ENCODE peak calls at places on chromosome X, in five cellular contexts. F is astrocyte of the spinal cord; M is glutamatergic neuron; K is kidney epithelial cell; G is CD4-positive, alpha-beta memory T cell. V is an unnamed sample.

GRCh38 chrX:50827996-50828395 is 14.0 kb upstream of the SHROOM4 start:
- DNase-seq in G (no peak), M (no peak), F (peak; percentile 50), K (peak; percentile 65), V (peak; percentile 74)

GRCh38 chrX:30597258-30598012 is 19.9 kb upstream of the TASL start:
- DNase-seq in K (no peak), M (no peak), F (no peak), G (no peak), V (no peak)

GRCh38 chrX:154458116-154458953 is at the start of gene PLXNA3:
- DNase-seq in F (no peak), K (no peak), M (peak; percentile 71), G (peak; percentile 78), V (no peak)

GRCh38 chrX:16138108-16138427 is 14.7 kb downstream of the GRPR start:
- DNase-seq in F (no peak), K (no peak), M (no peak), G (peak; percentile 1), V (no peak)

GRCh38 chrX:122552291-122552800 is 631.7 kb upstream of the GRIA3 start:
- DNase-seq in G (no peak), F (no peak), K (no peak), M (no peak), V (no peak)

GRCh38 chrX:38754102-38754790 is 47.0 kb upstream of the MID1IP1 start:
- DNase-seq in K (no peak), F (peak; percentile 64), G (peak; percentile 39), M (peak; percentile 33), V (no peak)

GRCh38 chrX:45735571-45735970 is 534.9 kb upstream of the DIPK2B start:
- DNase-seq in G (no peak), F (peak; percentile 25), M (no peak), K (no peak), V (no peak)

GRCh38 chrX:109710181-109710580 is 22.9 kb downstream of the ACSL4 start:
- DNase-seq in G (no peak), K (no peak), M (no peak), F (no peak), V (no peak)

GRCh38 chrX:42096262-42096939 is 173.0 kb upstream of the CASK start:
- DNase-seq in K (peak; percentile 87), F (peak; percentile 91), G (no peak), M (no peak), V (peak; percentile 97)

GRCh38 chrX:9519546-9520210 is 54.8 kb downstream of the TBL1X start:
- DNase-seq in F (no peak), K (no peak), M (no peak), G (no peak), V (no peak)

GRCh38 chrX:55908685-55909212 is 191.2 kb downstream of the RRAGB start:
- DNase-seq in M (peak; percentile 26), G (peak; percentile 13), K (no peak), F (peak; percentile 6), V (no peak)

GRCh38 chrX:125205084-125205917 is 114.4 kb upstream of the TEX13C start:
- DNase-seq in G (no peak), F (peak; percentile 45), K (peak; percentile 37), M (peak; percentile 63), V (peak; percentile 5)

GRCh38 chrX:121256653-121257052 is 209.2 kb downstream of the GLUD2 start:
- DNase-seq in G (no peak), F (peak; percentile 2), K (no peak), M (no peak), V (no peak)

GRCh38 chrX:102863735-102864134 is 73.3 kb upstream of the RAB40AL start:
- DNase-seq in K (no peak), M (peak; percentile 82), G (peak; percentile 77), F (peak; percentile 77), V (peak; percentile 51)

GRCh38 chrX:24410514-24411189 is 50.2 kb downstream of the SUPT20HL1 start:
- DNase-seq in M (no peak), K (no peak), F (no peak), G (no peak), V (no peak)

GRCh38 chrX:154486052-154486395 is 391 bp downstream of the UBL4A start:
- DNase-seq in G (peak; percentile 35), M (peak; percentile 39), F (no peak), K (no peak), V (no peak)

GRCh38 chrX:110002300-110003166 is at the start of gene TMEM164:
- DNase-seq in M (peak; percentile 79), K (no peak), F (peak; percentile 79), G (peak; percentile 79), V (peak; percentile 49)

GRCh38 chrX:40646489-40647306 is 663 bp downstream of the CXorf38 start:
- DNase-seq in G (peak; percentile 43), M (peak; percentile 22), F (peak; percentile 14), K (no peak), V (no peak)

GRCh38 chrX:135543924-135544323 is 23.5 kb downstream of the INTS6L start:
- DNase-seq in F (no peak), M (no peak), G (peak; percentile 9), K (no peak), V (no peak)

GRCh38 chrX:46903458-46904242 is 8.6 kb upstream of the JADE3 start:
- DNase-seq in M (peak; percentile 78), G (peak; percentile 40), K (peak; percentile 12), F (peak; percentile 67), V (peak; percentile 47)

GRCh38 chrX:42755820-42756219 is 22.1 kb downstream of the PPP1R2C start:
- DNase-seq in F (peak; percentile 68), G (no peak), M (no peak), K (peak; percentile 23), V (peak; percentile 12)

GRCh38 chrX:123215397-123216089 is 31.5 kb downstream of the GRIA3 start:
- DNase-seq in G (no peak), F (no peak), K (no peak), M (no peak), V (no peak)

GRCh38 chrX:108696690-108697089 is 39.7 kb downstream of the IRS4 start:
- DNase-seq in G (no peak), M (no peak), K (no peak), F (no peak), V (no peak)